ENCODE peak calls at places on chromosomes 4 and X, in nine cellular contexts. Q, B, R, S, H, A, C, U and O are unnamed samples.

GRCh38 chrX:56615282-56615681 is 51.9 kb downstream of the UBQLN2 start:
- DNase-seq in Q (no peak), B (no peak), R (no peak), S (no peak), H (no peak), A (no peak), C (no peak), U (no peak), O (no peak)

GRCh38 chr4:89031272-89031671 is 25.7 kb downstream of the FAM13A start:
- DNase-seq in Q (no peak), B (no peak), R (no peak), S (no peak), H (no peak), A (no peak), C (no peak), U (no peak), O (no peak)

GRCh38 chr4:86004030-86004429 is 355.8 kb downstream of the MAPK10 start:
- DNase-seq in Q (no peak), B (no peak), R (no peak), S (no peak), H (no peak), A (no peak), C (no peak), U (no peak), O (no peak)

GRCh38 chr4:169311643-169312365 is 41.0 kb upstream of the SH3RF1 start:
- DNase-seq in Q (peak; percentile 45), B (no peak), R (peak; percentile 36), S (no peak), H (no peak), A (peak; percentile 22), C (no peak), U (peak; percentile 70), O (peak; percentile 80)

GRCh38 chr4:81852031-81852715 is 380.5 kb upstream of the RASGEF1B start:
- DNase-seq in Q (no peak), B (no peak), R (no peak), S (no peak), H (no peak), A (no peak), C (no peak), U (no peak), O (no peak)

GRCh38 chr4:26238782-26239647 is 81.8 kb upstream of the RBPJ start:
- DNase-seq in Q (no peak), B (no peak), R (no peak), S (no peak), H (no peak), A (no peak), C (no peak), U (peak; percentile 42), O (peak; percentile 41)

GRCh38 chr4:163558539-163559044 is 64.1 kb downstream of the TMA16 start:
- DNase-seq in Q (no peak), B (no peak), R (no peak), S (no peak), H (no peak), A (peak; percentile 7), C (no peak), U (no peak), O (no peak)

GRCh38 chrX:132272826-132273225 is 53.6 kb upstream of the RAP2C start:
- DNase-seq in Q (no peak), B (no peak), R (no peak), S (no peak), H (no peak), A (peak; percentile 2), C (no peak), U (no peak), O (no peak)

GRCh38 chr4:5963611-5964010 is 54.6 kb downstream of the C4orf50 start:
- DNase-seq in Q (no peak), B (no peak), R (no peak), S (no peak), H (no peak), A (no peak), C (no peak), U (no peak), O (no peak)

GRCh38 chrX:55907968-55908607 is 190.5 kb downstream of the RRAGB start:
- DNase-seq in Q (peak; percentile 3), B (no peak), R (peak; percentile 27), S (peak; percentile 1), H (peak; percentile 13), A (peak; percentile 33), C (peak; percentile 27), U (no peak), O (peak; percentile 6)

GRCh38 chr4:114273246-114273645 is 293.8 kb upstream of the ARSJ start:
- DNase-seq in Q (no peak), B (no peak), R (no peak), S (no peak), H (no peak), A (no peak), C (peak; percentile 9), U (no peak), O (no peak)

GRCh38 chr4:181692965-181693364 is 550.2 kb upstream of the TENM3 start:
- DNase-seq in Q (no peak), B (no peak), R (no peak), S (no peak), H (no peak), A (no peak), C (no peak), U (no peak), O (no peak)

GRCh38 chrX:72714471-72714916 is 388 bp upstream of the PHKA1 start:
- DNase-seq in Q (peak; percentile 27), B (peak; percentile 40), R (peak; percentile 64), S (no peak), H (no peak), A (peak; percentile 51), C (no peak), U (peak; percentile 86), O (peak; percentile 80)

GRCh38 chrX:133859860-133860259 is 125.5 kb downstream of the GPC3 start:
- DNase-seq in Q (no peak), B (no peak), R (no peak), S (no peak), H (no peak), A (peak; percentile 60), C (no peak), U (peak; percentile 68), O (peak; percentile 67)

GRCh38 chrX:153765138-153766079 is 1.4 kb downstream of the PLXNB3 start:
- DNase-seq in Q (no peak), B (peak; percentile 85), R (peak; percentile 47), S (no peak), H (no peak), A (no peak), C (no peak), U (no peak), O (peak; percentile 12)

GRCh38 chr4:77075869-77076801 is at the start of gene CCNI:
- DNase-seq in Q (peak; percentile 94), B (peak; percentile 88), R (peak; percentile 85), S (peak; percentile 89), H (peak; percentile 91), A (peak; percentile 96), C (peak; percentile 99), U (peak; percentile 99), O (peak; percentile 98)

GRCh38 chr4:121686265-121686664 is 10.5 kb downstream of the ANXA5 start:
- DNase-seq in Q (peak; percentile 42), B (no peak), R (no peak), S (no peak), H (no peak), A (peak; percentile 20), C (no peak), U (no peak), O (no peak)

GRCh38 chr4:121675715-121676114 is 21.1 kb downstream of the ANXA5 start:
- DNase-seq in Q (no peak), B (no peak), R (no peak), S (no peak), H (no peak), A (no peak), C (no peak), U (peak; percentile 56), O (peak; percentile 62)

GRCh38 chrX:17580529-17581155 is 156.7 kb upstream of the SCML1 start:
- DNase-seq in Q (no peak), B (no peak), R (no peak), S (no peak), H (no peak), A (no peak), C (no peak), U (peak; percentile 80), O (peak; percentile 80)

GRCh38 chrX:49165901-49166881 is 3.6 kb downstream of the MAGIX start:
- DNase-seq in Q (peak; percentile 80), B (peak; percentile 46), R (peak; percentile 95), S (peak; percentile 59), H (peak; percentile 34), A (peak; percentile 88), C (peak; percentile 50), U (peak; percentile 63), O (peak; percentile 76)

GRCh38 chrX:118392726-118393125 is 46.8 kb downstream of the WDR44 start:
- DNase-seq in Q (no peak), B (no peak), R (no peak), S (no peak), H (no peak), A (no peak), C (no peak), U (peak; percentile 5), O (no peak)

GRCh38 chrX:74195605-74196004 is 108.4 kb upstream of the ZCCHC13 start:
- DNase-seq in Q (no peak), B (no peak), R (no peak), S (no peak), H (no peak), A (no peak), C (no peak), U (no peak), O (no peak)

GRCh38 chrX:153469811-153470410 is 465 bp downstream of the HAUS7 start:
- DNase-seq in Q (no peak), B (no peak), R (peak; percentile 15), S (no peak), H (no peak), A (peak; percentile 8), C (no peak), U (peak; percentile 12), O (peak; percentile 24)

GRCh38 chrX:148380107-148380506 is 120.3 kb upstream of the AFF2 start:
- DNase-seq in Q (no peak), B (no peak), R (no peak), S (no peak), H (no peak), A (no peak), C (no peak), U (no peak), O (no peak)

GRCh38 chr4:133148690-133149363 is at the start of gene PCDH10:
- DNase-seq in Q (peak; percentile 93), B (peak; percentile 98), R (no peak), S (no peak), H (no peak), A (peak; percentile 77), C (peak; percentile 25), U (peak; percentile 88), O (peak; percentile 98)

GRCh38 chrX:101416691-101417090 is 8.7 kb downstream of the HNRNPH2 start:
- DNase-seq in Q (no peak), B (no peak), R (no peak), S (no peak), H (no peak), A (no peak), C (no peak), U (no peak), O (no peak)